ENCODE peak calls at places on chromosomes 13 and 19, in six cellular contexts. N, B, X, E, M and D are unnamed samples.

GRCh38 chr13:30881191-30881651 is 24.9 kb upstream of the MEDAG start:
- DNase-seq in N (no peak), B (no peak), X (no peak), E (no peak), M (no peak), D (no peak)

GRCh38 chr13:45238945-45239795 is 38.3 kb upstream of the KCTD4 start:
- DNase-seq in N (no peak), B (no peak), X (no peak), E (no peak), M (no peak), D (no peak)

GRCh38 chr13:114078501-114079451 is 53.6 kb downstream of the RASA3 start:
- DNase-seq in N (peak; percentile 65), B (no peak), X (no peak), E (no peak), M (no peak), D (no peak)

GRCh38 chr19:31139871-31140505 is 209.2 kb downstream of the TSHZ3 start:
- DNase-seq in N (no peak), B (no peak), X (no peak), E (no peak), M (no peak), D (no peak)

GRCh38 chr13:44605711-44606110 is 29.6 kb upstream of the TSC22D1 start:
- DNase-seq in N (no peak), B (no peak), X (no peak), E (no peak), M (no peak), D (no peak)

GRCh38 chr19:32168111-32168510 is 177.3 kb upstream of the ZNF507 start:
- DNase-seq in N (no peak), B (no peak), X (no peak), E (no peak), M (no peak), D (no peak)

GRCh38 chr19:46704379-46705076 is 12.4 kb downstream of the PRKD2 start:
- DNase-seq in N (peak; percentile 90), B (peak; percentile 97), X (peak; percentile 63), E (peak; percentile 91), M (peak; percentile 80), D (no peak)

GRCh38 chr19:9644472-9644871 is 23.4 kb upstream of the ZNF561 start:
- DNase-seq in N (no peak), B (no peak), X (no peak), E (no peak), M (no peak), D (no peak)

GRCh38 chr13:73090116-73090811 is 31.5 kb downstream of the KLF5 start:
- DNase-seq in N (no peak), B (no peak), X (no peak), E (no peak), M (peak; percentile 13), D (no peak)

GRCh38 chr19:13090511-13091231 is 12.0 kb downstream of the LYL1 start:
- DNase-seq in N (no peak), B (no peak), X (no peak), E (no peak), M (no peak), D (no peak)

GRCh38 chr13:33153421-33154381 is 131.9 kb downstream of the STARD13 start:
- DNase-seq in N (no peak), B (no peak), X (no peak), E (no peak), M (no peak), D (peak; percentile 88)

GRCh38 chr13:32165791-32166190 is 134.2 kb downstream of the FRY start:
- DNase-seq in N (no peak), B (no peak), X (no peak), E (no peak), M (peak; percentile 53), D (no peak)